ENCODE peak calls at places on chromosomes 7 and 10, in six cellular contexts. D is transverse colon, N is spleen, C is sigmoid colon, G is heart left ventricle, U is IMR-90. R is an unnamed sample.

GRCh38 chr10:124003070-124003419 is 90.4 kb downstream of the CHST15 start:
- DNase-seq in U (no peak), D (no peak), C (peak; percentile 54), G (no peak), N (peak; percentile 54), R (no peak)

GRCh38 chr10:11245510-11245909 is 227.8 kb downstream of the CELF2 start:
- DNase-seq in G (no peak), D (no peak), N (no peak), U (no peak), C (no peak), R (no peak)

GRCh38 chr10:129966831-129967578 is 2.9 kb upstream of the EBF3 start:
- DNase-seq in N (peak; percentile 71), C (peak; percentile 52), D (no peak), G (no peak), U (no peak), R (no peak)

GRCh38 chr7:3922175-3922635 is 621.2 kb downstream of the SDK1 start:
- DNase-seq in U (peak; percentile 90), G (peak; percentile 18), C (no peak), N (no peak), D (peak; percentile 16), R (no peak)

GRCh38 chr7:1237704-1238255 is 5.1 kb downstream of the UNCX start:
- DNase-seq in C (no peak), N (peak; percentile 41), D (no peak), G (no peak), U (no peak), R (no peak)

GRCh38 chr7:152579070-152579469 is 96.9 kb downstream of the XRCC2 start:
- DNase-seq in G (no peak), C (no peak), N (peak; percentile 56), U (no peak), D (no peak), R (no peak)

GRCh38 chr10:45425628-45426563 is 51.9 kb downstream of the ALOX5 start:
- DNase-seq in N (peak; percentile 69), D (no peak), G (no peak), C (no peak), U (no peak), R (no peak)

GRCh38 chr7:124085168-124085567 is 52.3 kb upstream of the TMEM229A start:
- DNase-seq in C (no peak), D (peak; percentile 83), N (no peak), U (no peak), G (no peak), R (no peak)

GRCh38 chr10:61354538-61354937 is 98.6 kb downstream of the TMEM26 start:
- DNase-seq in G (no peak), D (no peak), C (no peak), N (no peak), U (no peak), R (no peak)

GRCh38 chr10:69043931-69044531 is 43.9 kb upstream of the SRGN start:
- DNase-seq in C (no peak), G (no peak), N (no peak), U (no peak), D (no peak), R (no peak)
- H3K4me3 ChIP-seq in C (no peak overlapping the region), G (no peak overlapping the region), N (no peak overlapping the region), U (no peak overlapping the region), D (no peak overlapping the region), R (no peak overlapping the region)

DNA sequence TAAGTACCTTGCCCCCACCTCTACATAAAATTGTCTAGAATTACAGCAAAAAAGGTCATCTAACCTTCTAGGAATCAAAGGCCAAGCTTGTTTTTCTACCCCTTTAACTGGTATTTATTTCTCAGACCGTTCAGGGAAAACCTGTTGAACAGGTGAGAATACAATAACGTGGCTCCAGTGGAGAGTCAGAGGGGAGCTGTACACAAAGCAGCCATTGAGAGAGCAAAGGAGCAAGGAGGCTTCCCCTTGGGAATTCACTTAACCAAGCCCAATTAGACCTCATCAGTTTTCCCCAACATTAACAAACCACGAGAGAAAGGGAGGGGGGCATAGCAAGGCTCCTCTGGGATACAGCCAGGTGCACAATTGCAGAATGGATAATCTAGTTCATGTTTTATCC is 101.9 kb downstream of the ELMO1 start:
- DNase-seq in U (no peak), D (no peak), G (no peak), C (no peak), N (no peak), R (peak; percentile 43)
- TF ChIP-seq POLR2A in U (no peak), D (no peak), G (no peak), C (no peak), N (no peak), R (no peak)

GRCh38 chr10:97737770-97738265 is 890 bp downstream of the ZFYVE27 start:
- DNase-seq in N (no peak), C (no peak), G (no peak), D (no peak), U (peak; percentile 56), R (no peak)

GRCh38 chr10:97734021-97734420 is 2.9 kb upstream of the ZFYVE27 start:
- DNase-seq in G (no peak), U (no peak), C (no peak), D (no peak), N (no peak), R (no peak)

GRCh38 chr10:97736902-97737769 is at the start of gene ZFYVE27:
- DNase-seq in G (peak; percentile 97), C (peak; percentile 98), U (peak; percentile 94), N (peak; percentile 99), D (peak; percentile 98), R (peak; percentile 97)

GRCh38 chr10:97738616-97739015 is 1.7 kb downstream of the ZFYVE27 start:
- DNase-seq in D (no peak), N (no peak), C (peak; percentile 55), G (no peak), U (no peak), R (no peak)

DNA sequence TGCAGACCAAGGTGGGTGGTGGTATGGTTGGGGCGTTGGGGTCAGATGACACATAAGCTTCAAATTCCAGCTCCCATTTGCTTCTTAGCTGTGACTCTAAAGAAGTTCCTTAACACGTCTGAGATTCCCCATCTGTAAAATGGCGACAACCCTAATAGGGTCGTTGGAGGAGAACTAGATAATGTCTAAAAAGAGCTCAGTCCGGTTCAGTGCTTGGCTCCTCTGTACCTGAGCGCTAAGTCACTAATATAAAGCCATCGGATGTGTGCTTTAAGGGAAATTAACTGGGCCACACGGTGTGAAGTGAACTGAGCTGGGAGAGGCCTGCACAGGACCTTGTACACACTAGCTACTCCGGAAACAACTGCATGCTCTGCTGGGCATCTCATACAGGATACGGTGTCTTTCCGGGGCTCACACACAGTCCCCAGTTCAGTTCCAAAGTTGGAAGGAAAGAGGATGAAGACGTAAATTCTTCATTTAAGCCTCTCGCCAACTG is 476 bp upstream of the ZFYVE27 start:
- DNase-seq in G (no peak), N (no peak), C (no peak), D (no peak), U (no peak), R (no peak)
- H3K4me3 ChIP-seq in G (peak overlapping the region; percentile 100), N (peak overlapping the region; percentile 79), C (no peak overlapping the region), D (peak overlapping the region; percentile 89), U (no peak overlapping the region), R (no peak overlapping the region)

GRCh38 chr7:157138424-157139141 is at the start of gene UBE3C:
- DNase-seq in N (peak; percentile 98), D (peak; percentile 92), G (peak; percentile 91), C (peak; percentile 93), U (peak; percentile 90), R (peak; percentile 86)
- TF ChIP-seq POLR2A in N (no peak), D (peak; percentile 55), G (no peak), C (peak; percentile 13), U (peak; percentile 70), R (no peak)

DNA sequence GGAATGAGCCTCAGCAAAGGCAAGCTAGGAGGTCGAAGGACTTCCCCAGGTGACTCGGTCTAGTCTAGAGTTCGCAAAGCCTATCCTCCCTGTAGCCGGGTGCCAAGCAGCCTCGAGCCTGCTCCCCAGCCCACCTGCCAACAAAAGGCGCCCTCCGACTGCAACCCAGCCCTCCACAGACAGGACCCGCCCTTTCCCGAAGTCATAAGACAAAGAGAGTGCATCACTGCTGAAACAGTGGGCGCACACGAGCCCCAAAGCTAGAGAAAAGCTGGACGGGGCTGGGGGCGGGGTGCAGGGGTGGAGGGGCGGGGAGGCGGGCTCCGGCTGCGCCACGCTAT is 667 bp upstream of the COL1A2 start:
- DNase-seq in N (no peak), C (peak; percentile 73), G (no peak), U (peak; percentile 69), D (no peak), R (no peak)
- H3K4me3 ChIP-seq in N (peak overlapping the region; percentile 25), C (peak overlapping the region; percentile 52), G (peak overlapping the region; percentile 66), U (peak overlapping the region; percentile 81), D (peak overlapping the region; percentile 48), R (peak overlapping the region; percentile 35)

DNA sequence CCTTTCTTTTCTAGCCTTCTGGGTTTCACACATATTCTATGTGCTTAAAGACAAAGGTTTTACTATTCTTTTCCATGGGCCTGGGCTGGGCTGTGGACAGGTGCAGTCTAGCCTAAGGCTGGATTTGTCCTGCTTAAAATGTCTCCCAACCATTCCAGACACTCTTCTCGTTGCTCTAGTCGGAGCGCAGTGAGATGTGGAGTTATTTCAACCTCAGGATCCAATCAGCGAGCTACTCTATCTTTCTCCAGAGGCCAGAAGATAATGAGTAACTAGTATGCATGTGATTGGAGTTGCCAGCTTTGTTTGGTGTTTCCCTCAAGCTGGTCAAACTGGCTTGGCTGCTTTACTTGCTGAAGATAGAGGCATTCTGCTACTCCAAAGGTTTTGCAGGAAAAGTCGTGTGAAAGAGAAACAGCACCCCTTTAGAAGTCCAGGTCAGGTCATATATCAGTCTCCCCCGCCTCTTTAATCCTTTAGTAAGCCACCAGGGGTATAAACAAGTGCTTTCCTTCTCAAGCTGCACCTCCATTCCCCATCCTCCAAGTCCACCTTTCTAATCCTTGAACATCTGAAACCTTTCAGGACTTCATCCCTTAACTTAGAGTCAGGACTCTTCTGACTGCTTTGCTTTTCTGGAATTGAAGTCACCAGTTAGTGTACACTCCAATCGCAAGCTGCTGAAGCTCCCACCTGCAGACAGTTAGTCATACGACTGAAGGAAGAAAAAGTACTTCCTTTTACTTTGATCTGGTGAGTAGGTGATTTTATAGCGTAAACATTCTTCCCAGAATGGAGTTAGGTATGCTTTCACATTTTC is 78.8 kb downstream of the DNMBP start:
- DNase-seq in U (peak; percentile 44), G (no peak), C (no peak), N (no peak), D (peak; percentile 89), R (peak; percentile 87)
- TF ChIP-seq POLR2A in U (no peak), G (no peak), C (peak; percentile 80), N (no peak), D (peak; percentile 98), R (peak; percentile 71)

GRCh38 chr7:43869898-43870240 is 552 bp upstream of the MRPS24 start:
- DNase-seq in D (peak; percentile 26), C (peak; percentile 85), N (peak; percentile 70), U (peak; percentile 96), G (no peak), R (no peak)
- H3K4me3 ChIP-seq in D (peak overlapping the region; percentile 76), C (peak overlapping the region; percentile 84), N (peak overlapping the region; percentile 81), U (peak overlapping the region; percentile 93), G (peak overlapping the region; percentile 73), R (peak overlapping the region; percentile 72)